ENCODE peak calls at places on chromosome 21, in nine cellular contexts. G is GM23248; B is lung; S is activated CD4-positive, alpha-beta memory T cell treated with anti-CD3 and anti-CD28 coated beads, Interleukin-2, amount 10 ng/mL, durations not matched to agents 7 days and 5 days; Q is NCI-H1694 treated with DMSO at 0.1 percent for 48 hours; D is foreskin fibroblast; U is tibial artery; P is T-helper 9 cell; N is GM19239. O is an unnamed sample.

GRCh38 chr21:38140192-38140905 is 116.4 kb upstream of the KCNJ15 start:
- DNase-seq in G (peak; percentile 72), B (peak; percentile 61), S (no peak), Q (peak; percentile 59), D (peak; percentile 69), U (peak; percentile 69), P (no peak), N (no peak), O (peak; percentile 60)

GRCh38 chr21:31473685-31474345 is 129.8 kb upstream of the TIAM1 start:
- DNase-seq in G (peak; percentile 29), B (no peak), S (no peak), Q (no peak), D (no peak), U (no peak), P (no peak), N (no peak), O (no peak)

GRCh38 chr21:30518876-30519275 is 16.9 kb upstream of the KRTAP19-5 start:
- DNase-seq in G (no peak), B (no peak), S (no peak), Q (no peak), D (no peak), U (no peak), P (no peak), N (no peak), O (no peak)

GRCh38 chr21:15848632-15849031 is 118.8 kb downstream of the USP25 start:
- DNase-seq in G (peak; percentile 56), B (no peak), S (no peak), Q (no peak), D (peak; percentile 70), U (no peak), P (no peak), N (no peak), O (peak; percentile 4)

GRCh38 chr21:40425981-40426380 is 421.0 kb downstream of the DSCAM start:
- DNase-seq in G (no peak), B (no peak), S (no peak), Q (no peak), D (no peak), U (no peak), P (no peak), N (no peak), O (no peak)

GRCh38 chr21:38979271-38980196 is 173.8 kb downstream of the ETS2 start:
- DNase-seq in G (peak; percentile 61), B (no peak), S (no peak), Q (no peak), D (peak; percentile 43), U (no peak), P (no peak), N (no peak), O (peak; percentile 47)

GRCh38 chr21:45989355-45990048 is 7.9 kb downstream of the COL6A1 start:
- DNase-seq in G (no peak), B (no peak), S (no peak), Q (no peak), D (no peak), U (no peak), P (no peak), N (no peak), O (no peak)

GRCh38 chr21:42047821-42048613 is 23.1 kb upstream of the UMODL1 start:
- DNase-seq in G (peak; percentile 97), B (no peak), S (no peak), Q (no peak), D (peak; percentile 89), U (peak; percentile 94), P (no peak), N (no peak), O (peak; percentile 91)

GRCh38 chr21:37064841-37065240 is 8.0 kb downstream of the PIGP start:
- DNase-seq in G (no peak), B (no peak), S (no peak), Q (no peak), D (peak; percentile 28), U (no peak), P (no peak), N (no peak), O (no peak)

O was measured in AG08395.